ENCODE peak calls at places on chromosomes 3 and 15, in eight cellular contexts. S is esophagus muscularis mucosa, U is GM12891, B is HL-60, E is Panc1, L is breast epithelium, I is GM12892, M is HepG2. R is an unnamed sample.

GRCh38 chr15:43209059-43209824 is 11.6 kb downstream of the EPB42 start:
- DNase-seq in L (no peak), B (peak), I (no peak), U (no peak), S (peak), M (peak), E (no peak), R (no peak)

GRCh38 chr3:25574172-25574765 is 90.4 kb downstream of the TOP2B start:
- DNase-seq in U (no peak), S (no peak), M (no peak), I (no peak), L (no peak), E (no peak), B (no peak), R (no peak)

GRCh38 chr15:89138999-89139612 is 50.9 kb downstream of the ABHD2 start:
- DNase-seq in M (peak), B (no peak), I (no peak), U (no peak), E (no peak), S (no peak), L (no peak), R (no peak)

GRCh38 chr15:55868707-55869106 is 124.7 kb downstream of the NEDD4 start:
- DNase-seq in B (no peak), E (peak), M (peak), I (no peak), L (no peak), U (no peak), S (no peak), R (no peak)

GRCh38 chr3:65732060-65732933 is 306.4 kb downstream of the MAGI1 start:
- DNase-seq in L (no peak), S (no peak), E (peak), M (peak), U (peak), B (peak), I (peak), R (peak)

GRCh38 chr3:132843851-132844565 is 121.8 kb upstream of the NPHP3 start:
- DNase-seq in E (no peak), I (no peak), M (no peak), L (no peak), B (no peak), U (no peak), S (no peak), R (no peak)

GRCh38 chr3:52015431-52016256 is 19.9 kb upstream of the RPL29 start:
- DNase-seq in B (no peak), E (no peak), S (no peak), I (no peak), M (no peak), U (no peak), L (no peak), R (no peak)

GRCh38 chr3:120846073-120846472 is 61.9 kb upstream of the STXBP5L start:
- DNase-seq in L (no peak), M (no peak), B (no peak), I (no peak), E (no peak), U (no peak), S (no peak), R (no peak)

DNA sequence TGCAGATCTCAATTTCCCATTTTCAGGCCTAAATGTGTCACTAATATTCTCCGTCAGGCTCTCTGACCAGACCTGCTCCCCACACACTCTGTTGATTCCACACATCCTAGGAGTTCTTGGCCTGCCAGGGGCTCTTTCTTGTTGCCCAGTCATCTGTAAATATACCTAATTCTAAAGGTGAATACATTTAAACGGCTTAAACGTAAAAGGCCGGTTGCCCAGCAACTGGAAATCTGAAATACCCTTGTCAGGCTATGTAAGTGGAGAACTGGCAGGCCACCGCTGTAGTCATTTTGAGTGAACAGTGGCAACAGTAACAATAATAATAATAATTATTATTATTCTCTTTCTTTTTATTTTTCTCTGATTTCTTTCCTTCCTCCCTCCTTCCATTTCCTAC is 302.7 kb downstream of the AGBL1 start:
- DNase-seq in E (no peak), B (no peak), I (no peak), L (no peak), S (no peak), M (no peak), U (no peak), R (no peak)
- TF ChIP-seq POLR2AphosphoS5 in E (no peak), B (no peak), I (no peak), L (no peak), S (no peak), M (no peak), U (no peak), R (no peak)

GRCh38 chr3:169603661-169604060 is 59.9 kb downstream of the MECOM start:
- DNase-seq in L (no peak), M (no peak), U (no peak), E (no peak), S (no peak), B (no peak), I (no peak), R (no peak)

GRCh38 chr3:169604568-169604967 is 58.9 kb downstream of the MECOM start:
- DNase-seq in E (no peak), I (no peak), U (no peak), M (no peak), L (no peak), B (no peak), S (no peak), R (no peak)

GRCh38 chr3:169610888-169611291 is 52.6 kb downstream of the MECOM start:
- DNase-seq in L (no peak), E (no peak), S (no peak), B (no peak), I (no peak), M (no peak), U (no peak), R (no peak)

GRCh38 chr3:169604118-169604517 is 59.4 kb downstream of the MECOM start:
- DNase-seq in I (no peak), L (no peak), B (no peak), S (peak), E (no peak), U (no peak), M (no peak), R (no peak)

DNA sequence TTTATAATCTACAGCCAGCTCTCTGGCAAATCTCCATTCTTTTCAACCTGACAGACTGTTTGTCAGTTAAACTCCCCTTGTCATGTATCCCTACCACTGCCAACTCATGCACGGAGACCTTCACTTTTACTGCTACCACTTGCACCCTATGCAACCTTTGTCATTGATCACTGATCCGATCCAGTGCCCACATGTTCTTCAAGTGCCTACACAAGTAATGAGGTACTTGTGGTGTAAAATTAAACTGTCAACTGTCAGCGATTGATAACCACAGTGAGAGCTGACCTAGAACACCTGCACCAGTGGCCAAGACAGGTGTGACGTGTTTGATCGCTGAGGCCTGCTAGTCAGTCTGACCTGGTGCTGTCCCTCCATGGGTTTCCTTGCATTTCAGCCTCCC is 55.6 kb downstream of the MECOM start:
- DNase-seq in I (no peak), L (no peak), U (no peak), S (no peak), E (no peak), B (no peak), M (no peak), R (no peak)
- TF ChIP-seq POLR2AphosphoS5 in I (no peak), L (no peak), U (no peak), S (no peak), E (no peak), B (no peak), M (no peak), R (no peak)

DNA sequence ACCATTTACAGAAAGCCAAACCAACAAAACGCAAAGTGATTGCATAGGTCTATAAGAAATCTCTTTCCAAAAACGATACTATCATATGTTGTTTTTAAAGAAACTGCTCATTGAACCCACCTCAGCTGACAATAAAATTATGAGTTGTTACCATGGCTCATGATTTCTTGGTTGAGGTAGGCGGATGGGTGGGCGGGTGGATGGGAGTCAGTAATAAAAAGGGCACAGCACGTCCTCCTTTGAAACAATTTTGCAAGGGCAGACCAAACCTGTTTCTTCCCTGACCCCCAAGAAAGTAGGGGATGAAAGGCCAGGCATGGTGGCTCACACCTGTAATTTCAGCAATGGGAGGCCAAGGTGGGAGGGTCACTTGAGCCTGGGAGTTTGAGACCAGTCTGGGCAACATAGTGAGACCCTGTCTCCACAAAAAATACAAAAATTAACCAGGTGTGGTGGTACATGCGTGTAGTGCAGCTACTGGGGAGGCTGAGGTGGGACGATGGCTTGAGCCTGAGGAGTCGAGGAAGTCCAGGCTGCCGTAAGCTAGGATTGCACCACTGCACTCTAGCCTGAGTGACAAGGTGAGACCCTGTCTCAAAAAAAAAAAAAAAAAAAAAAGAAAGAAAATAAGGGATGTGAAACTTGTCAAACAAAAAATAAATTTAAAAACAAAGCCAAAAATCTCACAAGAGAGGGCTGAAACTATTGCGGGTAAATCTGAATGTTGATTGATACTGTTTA is 2.1 kb downstream of the ABHD10 start:
- DNase-seq in I (no peak), S (no peak), E (no peak), M (no peak), B (no peak), L (no peak), U (no peak), R (no peak)
- TF ChIP-seq POLR2AphosphoS5 in I (no peak), S (no peak), E (no peak), M (no peak), B (no peak), L (no peak), U (no peak), R (no peak)

GRCh38 chr3:196803891-196804468 is 63.7 kb upstream of the SENP5 start:
- DNase-seq in E (no peak), M (no peak), B (no peak), L (no peak), I (no peak), S (no peak), U (no peak), R (no peak)

GRCh38 chr3:196800742-196801141 is 61.1 kb downstream of the PAK2 start:
- DNase-seq in B (no peak), I (no peak), M (no peak), E (no peak), U (no peak), L (no peak), S (no peak), R (no peak)

GRCh38 chr3:196804775-196805174 is 62.9 kb upstream of the SENP5 start:
- DNase-seq in B (no peak), U (no peak), I (no peak), S (no peak), L (no peak), M (no peak), E (no peak), R (no peak)
- TF ChIP-seq POLR2AphosphoS5 in B (no peak), U (no peak), I (no peak), S (no peak), L (no peak), M (no peak), E (no peak), R (no peak)

GRCh38 chr3:45887759-45888511 is 1.6 kb downstream of the CCR9 start:
- DNase-seq in M (no peak), S (no peak), E (no peak), U (no peak), I (no peak), B (no peak), L (no peak), R (no peak)

GRCh38 chr3:45892161-45892560 is 5.8 kb downstream of the CCR9 start:
- DNase-seq in U (no peak), I (no peak), S (no peak), B (no peak), L (no peak), M (no peak), E (no peak), R (no peak)

GRCh38 chr3:45887285-45887684 is 942 bp downstream of the CCR9 start:
- DNase-seq in B (no peak), U (no peak), M (no peak), S (no peak), L (no peak), E (no peak), I (no peak), R (no peak)

GRCh38 chr3:45890405-45890804 is 4.1 kb downstream of the CCR9 start:
- DNase-seq in E (no peak), M (no peak), S (no peak), I (no peak), L (peak), U (no peak), B (no peak), R (peak)

DNA sequence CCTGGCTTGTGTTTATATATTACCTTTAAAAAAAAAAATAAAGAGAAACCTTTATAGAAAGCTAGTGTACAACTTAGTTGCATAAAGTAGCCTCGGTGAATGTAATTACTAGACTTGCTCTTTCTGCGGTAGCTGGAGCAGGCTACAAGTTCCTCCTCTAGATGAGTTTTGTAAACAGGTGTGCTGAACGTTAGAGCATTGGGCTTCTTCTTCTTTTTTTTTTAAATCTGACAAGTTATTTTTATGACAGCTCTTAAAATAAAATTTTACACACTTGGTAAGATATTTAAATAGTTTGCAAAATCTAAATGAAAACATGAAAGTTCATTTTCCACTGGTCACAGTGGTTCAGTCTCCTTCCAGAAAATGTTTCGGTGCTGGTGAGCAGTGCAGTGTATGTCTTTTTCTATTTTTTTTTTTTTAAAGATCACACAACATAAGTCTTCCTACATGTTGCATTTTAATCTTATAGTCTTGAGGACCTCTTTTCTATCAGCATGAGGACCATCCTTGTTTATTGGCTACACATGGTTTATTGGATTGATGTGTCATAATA is 3.0 kb downstream of the CCR9 start:
- DNase-seq in U (no peak), M (no peak), E (no peak), S (no peak), B (no peak), L (no peak), I (no peak), R (no peak)
- TF ChIP-seq POLR2AphosphoS5 in U (no peak), M (no peak), E (no peak), S (no peak), B (no peak), L (no peak), I (no peak), R (no peak)

DNA sequence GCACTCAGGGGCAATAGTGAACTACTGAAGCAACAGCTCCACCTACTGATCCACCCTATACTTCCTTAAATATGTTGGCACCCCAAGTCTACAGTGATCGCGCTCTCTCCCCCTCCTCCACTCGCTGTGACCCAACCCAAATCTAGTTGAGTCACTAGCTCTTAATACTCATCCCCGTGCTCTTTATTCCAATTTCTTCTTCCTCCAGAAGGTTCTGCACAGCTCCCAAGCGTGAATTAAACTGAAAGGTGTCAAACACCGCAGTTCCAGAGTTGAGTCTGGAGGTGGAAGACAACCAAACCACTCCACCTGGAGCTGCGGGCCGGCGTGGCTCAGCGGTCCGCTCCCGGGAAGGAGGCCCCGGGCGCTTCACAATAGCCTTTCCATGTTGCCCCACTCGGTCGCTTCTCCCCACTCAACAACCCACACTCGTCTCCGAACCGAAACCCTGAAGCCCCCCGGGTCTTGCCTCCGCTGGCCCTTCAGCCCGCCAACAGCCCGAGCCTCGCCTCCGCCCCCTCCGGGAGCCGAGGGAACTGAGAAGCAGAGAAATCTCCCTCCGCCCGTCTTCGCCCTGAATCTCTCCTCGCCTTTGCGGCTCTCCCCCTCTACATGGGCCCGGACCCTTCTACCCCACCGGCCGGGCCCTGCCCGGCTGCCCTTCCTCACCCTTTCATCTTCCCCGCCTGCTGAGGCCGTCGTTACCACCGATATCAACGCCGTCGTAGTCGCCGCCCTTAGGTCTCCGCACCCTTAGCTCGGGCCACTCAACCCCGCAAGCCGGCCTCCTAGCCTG is 578 bp downstream of the NAA50 start:
- DNase-seq in E (peak), U (peak), I (no peak), M (peak), B (peak), S (no peak), L (peak), R (peak)
- TF ChIP-seq POLR2AphosphoS5 in E (peak), U (peak), I (no peak), M (no peak), B (no peak), S (peak), L (peak), R (peak)